ENCODE peak calls at places on chromosomes 1 and 21, in ten cellular contexts. N, J, U, H, F, K, G, P, T and Z are unnamed samples.

GRCh38 chr1:26351591-26352337 is 2.2 kb downstream of the CRYBG2 start:
- DNase-seq in N (no peak), J (no peak), U (no peak), H (no peak), F (no peak), K (peak), G (no peak), P (peak), T (no peak), Z (peak)

GRCh38 chr1:223288826-223289225 is 75.2 kb downstream of the SUSD4 start:
- DNase-seq in N (no peak), J (no peak), U (no peak), H (no peak), F (no peak), K (no peak), G (no peak), P (no peak), T (no peak), Z (no peak)

GRCh38 chr1:94773931-94774422 is 46.2 kb upstream of the SLC44A3 start:
- DNase-seq in N (no peak), J (no peak), U (no peak), H (no peak), F (no peak), K (peak), G (no peak), P (peak), T (no peak), Z (peak)

GRCh38 chr1:58209578-58209977 is 336.9 kb downstream of the OMA1 start:
- DNase-seq in N (no peak), J (no peak), U (no peak), H (no peak), F (no peak), K (no peak), G (no peak), P (no peak), T (no peak), Z (no peak)

GRCh38 chr1:108583757-108584156 is 23.9 kb downstream of the EEIG2 start:
- DNase-seq in N (no peak), J (no peak), U (no peak), H (no peak), F (no peak), K (no peak), G (no peak), P (no peak), T (no peak), Z (no peak)

GRCh38 chr1:183191833-183192232 is 5.8 kb downstream of the LAMC2 start:
- DNase-seq in N (no peak), J (no peak), U (no peak), H (no peak), F (no peak), K (peak), G (no peak), P (peak), T (no peak), Z (no peak)

GRCh38 chr1:198056255-198056654 is 100.5 kb upstream of the NEK7 start:
- DNase-seq in N (no peak), J (no peak), U (no peak), H (no peak), F (no peak), K (no peak), G (no peak), P (no peak), T (no peak), Z (no peak)

GRCh38 chr21:31580866-31581276 is 78.6 kb upstream of the SOD1 start:
- DNase-seq in N (peak), J (peak), U (peak), H (peak), F (peak), K (peak), G (peak), P (peak), T (peak), Z (no peak)

GRCh38 chr1:235093685-235094592 is 34.7 kb downstream of the TOMM20 start:
- DNase-seq in N (peak), J (peak), U (peak), H (peak), F (peak), K (no peak), G (peak), P (no peak), T (peak), Z (no peak)

GRCh38 chr1:53420331-53420730 is 38.9 kb upstream of the DMRTB1 start:
- DNase-seq in N (no peak), J (no peak), U (no peak), H (no peak), F (no peak), K (peak), G (no peak), P (no peak), T (no peak), Z (no peak)

GRCh38 chr1:87939486-87939885 is 610.8 kb downstream of the LMO4 start:
- DNase-seq in N (no peak), J (no peak), U (no peak), H (no peak), F (no peak), K (no peak), G (no peak), P (no peak), T (no peak), Z (no peak)

GRCh38 chr21:28207776-28208175 is 784.9 kb downstream of the LTN1 start:
- DNase-seq in N (no peak), J (no peak), U (no peak), H (no peak), F (no peak), K (peak), G (no peak), P (no peak), T (no peak), Z (no peak)

GRCh38 chr1:102902045-102902444 is 206.3 kb downstream of the COL11A1 start:
- DNase-seq in N (no peak), J (no peak), U (no peak), H (no peak), F (no peak), K (no peak), G (no peak), P (no peak), T (no peak), Z (no peak)

GRCh38 chr1:106266786-106267185 is 789.7 kb upstream of the PRMT6 start:
- DNase-seq in N (no peak), J (no peak), U (no peak), H (no peak), F (no peak), K (no peak), G (no peak), P (no peak), T (no peak), Z (no peak)

GRCh38 chr1:154865442-154866256 is 4.4 kb downstream of the KCNN3 start:
- DNase-seq in N (no peak), J (no peak), U (no peak), H (no peak), F (no peak), K (no peak), G (no peak), P (no peak), T (no peak), Z (no peak)
- H3K27ac ChIP-seq in N (no peak), J (no peak), U (no peak), H (no peak), F (no peak), K (no peak), G (no peak), P (no peak), T (no peak), Z (no peak)

GRCh38 chr1:227747382-227747781 is 12.1 kb downstream of the SNAP47 start:
- DNase-seq in N (no peak), J (no peak), U (no peak), H (no peak), F (no peak), K (no peak), G (no peak), P (no peak), T (no peak), Z (no peak)
- H3K27ac ChIP-seq in N (no peak), J (peak), U (peak), H (no peak), F (no peak), K (no peak), G (peak), P (no peak), T (no peak), Z (no peak)

GRCh38 chr1:8318436-8318835 is 522 bp downstream of the SLC45A1 start:
- DNase-seq in N (no peak), J (no peak), U (peak), H (no peak), F (peak), K (no peak), G (no peak), P (no peak), T (no peak), Z (no peak)
- H3K27ac ChIP-seq in N (no peak), J (peak), U (no peak), H (peak), F (no peak), K (no peak), G (peak), P (no peak), T (no peak), Z (no peak)

DNA sequence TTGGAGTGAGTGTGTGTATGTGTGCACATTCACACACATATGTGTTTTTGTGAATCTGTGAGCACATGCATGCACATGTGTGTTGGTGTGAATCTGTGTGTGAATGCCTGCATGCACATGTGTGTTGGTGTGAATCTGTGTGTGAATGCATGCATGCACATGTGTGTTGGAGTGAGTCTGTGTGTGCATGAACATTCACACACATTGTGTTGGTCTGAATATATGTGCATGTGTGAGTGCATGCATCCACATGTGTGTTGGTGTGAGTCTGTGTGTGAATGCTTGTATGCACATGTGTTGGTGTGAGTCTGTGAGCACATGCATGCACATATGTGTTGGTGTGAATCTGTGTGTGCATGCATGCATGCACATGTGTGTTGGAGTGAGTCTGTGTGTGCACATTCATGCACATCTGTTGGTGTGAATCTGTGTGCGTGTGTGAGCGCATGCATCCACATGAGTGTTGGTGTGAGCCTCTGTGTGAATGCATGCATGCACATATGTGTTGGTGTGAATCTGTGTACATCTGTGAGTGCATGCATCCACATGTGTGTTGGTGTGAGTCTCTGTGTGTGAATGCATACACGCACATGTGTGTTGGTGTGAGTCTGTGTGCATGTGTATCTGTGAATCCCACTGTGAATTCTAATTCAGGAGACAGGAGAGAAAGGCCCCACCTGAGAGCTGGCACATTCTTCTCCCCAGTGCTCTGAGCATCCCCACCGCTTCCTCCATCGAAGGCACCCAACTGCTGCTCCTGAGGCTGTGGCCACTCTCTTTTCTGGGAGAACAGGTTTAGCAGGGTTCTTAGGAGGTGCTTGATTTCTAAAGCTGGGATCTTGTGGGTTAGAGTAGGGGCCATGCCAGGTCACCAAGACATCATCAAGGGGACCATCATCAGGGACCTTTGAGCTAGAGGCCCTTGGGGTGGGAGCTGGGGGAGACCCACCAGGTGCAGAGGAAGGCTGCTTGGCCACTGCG is 117.5 kb upstream of the ARHGEF16 start:
- DNase-seq in N (no peak), J (no peak), U (no peak), H (no peak), F (no peak), K (no peak), G (no peak), P (no peak), T (no peak), Z (no peak)
- H3K27ac ChIP-seq in N (no peak), J (no peak), U (no peak), H (no peak), F (no peak), K (no peak), G (no peak), P (no peak), T (no peak), Z (no peak)

DNA sequence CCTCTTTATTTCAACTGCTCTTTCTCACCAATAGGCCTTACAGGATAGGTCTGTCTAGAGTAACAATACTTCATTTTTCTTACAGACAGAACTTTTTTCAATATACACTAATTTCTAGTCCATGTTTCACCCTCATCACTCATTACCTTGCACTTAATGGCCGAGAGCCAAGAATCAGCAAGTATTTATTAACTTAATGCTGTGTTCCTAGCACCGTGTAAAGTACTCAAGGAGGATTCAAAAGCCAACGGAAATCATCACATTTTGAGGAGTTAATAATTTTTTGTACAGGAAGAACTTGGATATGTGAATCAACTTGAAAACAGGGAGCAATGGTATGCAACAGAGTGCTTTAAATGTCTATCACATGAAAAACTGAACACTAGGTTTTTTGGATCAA is 102.0 kb downstream of the PTPN14 start:
- DNase-seq in N (no peak), J (no peak), U (no peak), H (no peak), F (no peak), K (no peak), G (no peak), P (no peak), T (no peak), Z (no peak)
- H3K27ac ChIP-seq in N (no peak), J (no peak), U (no peak), H (no peak), F (no peak), K (no peak), G (no peak), P (peak), T (no peak), Z (peak)

GRCh38 chr1:160157174-160157573 is 5.8 kb downstream of the ATP1A4 start:
- DNase-seq in N (no peak), J (no peak), U (no peak), H (peak), F (no peak), K (no peak), G (no peak), P (no peak), T (no peak), Z (no peak)

GRCh38 chr1:160158031-160158430 is 6.6 kb downstream of the ATP1A4 start:
- DNase-seq in N (no peak), J (no peak), U (no peak), H (no peak), F (no peak), K (no peak), G (no peak), P (no peak), T (no peak), Z (no peak)

GRCh38 chr1:160161965-160162705 is 10.7 kb downstream of the ATP1A4 start:
- DNase-seq in N (no peak), J (no peak), U (no peak), H (no peak), F (no peak), K (no peak), G (no peak), P (no peak), T (no peak), Z (no peak)

GRCh38 chr1:160158534-160158933 is 7.1 kb downstream of the ATP1A4 start:
- DNase-seq in N (no peak), J (no peak), U (no peak), H (no peak), F (no peak), K (no peak), G (no peak), P (no peak), T (no peak), Z (no peak)

DNA sequence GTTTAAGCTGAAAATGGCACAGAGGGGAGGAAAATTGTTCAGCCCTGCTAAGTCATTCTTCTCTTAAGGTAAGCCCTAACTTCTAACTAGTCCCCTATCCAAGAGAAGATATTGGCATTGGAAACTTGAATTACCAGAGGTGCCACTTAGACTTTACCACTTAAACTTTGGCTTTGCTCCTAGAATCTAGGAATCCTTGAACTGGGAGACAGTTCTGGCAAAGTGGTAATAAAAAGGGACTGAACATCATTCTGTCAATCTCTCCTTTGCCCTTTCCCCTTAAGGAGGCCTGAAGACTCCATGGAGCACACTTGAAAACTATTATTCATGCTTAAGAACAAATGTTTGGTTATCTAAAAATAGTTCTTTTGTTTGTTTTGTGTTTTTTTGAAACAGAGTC is 8.4 kb downstream of the ATP1A4 start:
- DNase-seq in N (no peak), J (no peak), U (no peak), H (peak), F (no peak), K (no peak), G (no peak), P (no peak), T (no peak), Z (no peak)
- H3K27ac ChIP-seq in N (no peak), J (no peak), U (no peak), H (no peak), F (no peak), K (no peak), G (no peak), P (no peak), T (no peak), Z (no peak)